ENCODE peak calls at places on chromosomes 5 and 9, in four cellular contexts. N is endothelial cell of umbilical vein, F is WTC11, W is K562. A is an unnamed sample.

GRCh38 chr5:112109331-112109993 is 309.6 kb downstream of the EPB41L4A start:
- DNase-seq in N (no peak), F (peak), W (no peak), A (no peak)

GRCh38 chr5:110785356-110785755 is 46.5 kb downstream of the SLC25A46 start:
- DNase-seq in N (no peak), F (no peak), W (no peak), A (no peak)

GRCh38 chr5:123450641-123451421 is 27.6 kb upstream of the CEP120 start:
- DNase-seq in N (peak), F (no peak), W (no peak), A (no peak)

GRCh38 chr9:112135706-112136105 is 39.4 kb downstream of the SUSD1 start:
- DNase-seq in N (no peak), F (no peak), W (no peak), A (no peak)

GRCh38 chr9:120783611-120784047 is 9.6 kb downstream of the FBXW2 start:
- DNase-seq in N (no peak), F (no peak), W (no peak), A (peak)

GRCh38 chr9:27033815-27034403 is 28.4 kb upstream of the LRRC19 start:
- DNase-seq in N (peak), F (peak), W (peak), A (peak)

GRCh38 chr9:127049044-127049443 is 73.4 kb downstream of the ANGPTL2 start:
- DNase-seq in N (peak), F (no peak), W (no peak), A (peak)

GRCh38 chr5:173682313-173682712 is 65.9 kb upstream of the BOD1 start:
- DNase-seq in N (no peak), F (no peak), W (no peak), A (no peak)

GRCh38 chr5:170168797-170169196 is 63.1 kb downstream of the FOXI1 start:
- DNase-seq in N (no peak), F (no peak), W (no peak), A (no peak)

GRCh38 chr9:21056931-21057330 is 20.8 kb downstream of the IFNB1 start:
- DNase-seq in N (no peak), F (no peak), W (no peak), A (no peak)

GRCh38 chr5:11319851-11320580 is 559.0 kb upstream of the DAP start:
- DNase-seq in N (no peak), F (no peak), W (no peak), A (no peak)

GRCh38 chr9:128159073-128159783 is 837 bp upstream of the BBLN start:
- DNase-seq in N (no peak), F (no peak), W (peak), A (no peak)

GRCh38 chr9:133979921-133980863 is 11.9 kb downstream of the VAV2 start:
- DNase-seq in N (no peak), F (peak), W (no peak), A (no peak)

GRCh38 chr5:151253604-151253948 is 591 bp downstream of the GM2A start:
- DNase-seq in N (no peak), F (no peak), W (no peak), A (no peak)

GRCh38 chr5:36751881-36752280 is 124.7 kb upstream of the NIPBL start:
- DNase-seq in N (no peak), F (peak), W (no peak), A (no peak)

GRCh38 chr5:169735913-169736312 is 98.8 kb downstream of the DOCK2 start:
- DNase-seq in N (no peak), F (no peak), W (no peak), A (no peak)

GRCh38 chr5:22754155-22754554 is 99.0 kb downstream of the CDH12 start:
- DNase-seq in N (no peak), F (no peak), W (no peak), A (no peak)

GRCh38 chr5:71621268-71621667 is 34.1 kb downstream of the MCCC2 start:
- DNase-seq in N (no peak), F (no peak), W (no peak), A (no peak)

GRCh38 chr5:72210913-72211670 is 103.8 kb downstream of the MAP1B start:
- DNase-seq in N (peak), F (no peak), W (no peak), A (peak)

GRCh38 chr5:66144799-66145390 is 795 bp downstream of the SREK1 start:
- DNase-seq in N (peak), F (no peak), W (no peak), A (peak)

GRCh38 chr9:108058137-108058779 is 568.7 kb upstream of the KLF4 start:
- DNase-seq in N (no peak), F (no peak), W (no peak), A (no peak)

GRCh38 chr5:173563246-173563645 is 53.2 kb downstream of the BOD1 start:
- DNase-seq in N (no peak), F (no peak), W (no peak), A (no peak)

GRCh38 chr5:138542120-138542955 is 698 bp downstream of the ETF1 start:
- DNase-seq in N (peak), F (no peak), W (peak), A (no peak)

GRCh38 chr9:93053781-93054331 is 4.6 kb upstream of the SUSD3 start:
- DNase-seq in N (no peak), F (no peak), W (no peak), A (no peak)
- TF ChIP-seq JUN in N (no peak), F (no peak), W (no peak), A (no peak)

GRCh38 chr9:35555881-35556280 is 49.2 kb upstream of the TESK1 start:
- DNase-seq in N (no peak), F (no peak), W (no peak), A (no peak)

GRCh38 chr9:35557330-35557729 is 47.7 kb upstream of the TESK1 start:
- DNase-seq in N (no peak), F (no peak), W (no peak), A (no peak)

GRCh38 chr9:35556781-35557180 is 48.3 kb upstream of the TESK1 start:
- DNase-seq in N (no peak), F (no peak), W (no peak), A (no peak)

GRCh38 chr9:35559792-35560530 is 45.1 kb upstream of the TESK1 start:
- DNase-seq in N (no peak), F (no peak), W (no peak), A (no peak)

GRCh38 chr9:35558185-35558584 is 46.9 kb upstream of the TESK1 start:
- DNase-seq in N (no peak), F (no peak), W (no peak), A (no peak)
- TF ChIP-seq JUN in N (no peak), F (no peak), W (no peak), A (no peak)

DNA sequence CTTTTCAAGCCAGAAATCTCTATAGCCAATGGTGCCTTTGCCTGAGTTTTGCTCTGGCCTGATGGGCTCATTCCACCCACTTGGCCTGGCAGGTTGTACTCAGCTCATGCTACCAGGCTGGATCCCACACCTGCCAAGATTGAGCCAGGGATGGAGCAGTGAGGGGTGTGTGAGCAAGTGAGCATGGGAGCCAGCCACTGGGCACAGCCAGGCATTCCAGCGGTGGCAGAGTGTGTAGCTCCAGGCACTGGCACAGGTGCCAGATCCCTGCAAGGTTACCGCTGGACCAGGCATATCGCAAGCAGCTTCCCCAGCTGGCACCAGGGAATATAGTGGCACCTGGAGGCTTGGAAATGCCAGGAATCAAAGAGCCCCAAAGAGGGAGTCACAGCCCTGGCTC is 2395.6 kb upstream of the C9orf72 start:
- DNase-seq in N (no peak), F (no peak), W (no peak), A (no peak)
- TF ChIP-seq JUN in N (no peak), F (no peak), W (no peak), A (no peak)

DNA sequence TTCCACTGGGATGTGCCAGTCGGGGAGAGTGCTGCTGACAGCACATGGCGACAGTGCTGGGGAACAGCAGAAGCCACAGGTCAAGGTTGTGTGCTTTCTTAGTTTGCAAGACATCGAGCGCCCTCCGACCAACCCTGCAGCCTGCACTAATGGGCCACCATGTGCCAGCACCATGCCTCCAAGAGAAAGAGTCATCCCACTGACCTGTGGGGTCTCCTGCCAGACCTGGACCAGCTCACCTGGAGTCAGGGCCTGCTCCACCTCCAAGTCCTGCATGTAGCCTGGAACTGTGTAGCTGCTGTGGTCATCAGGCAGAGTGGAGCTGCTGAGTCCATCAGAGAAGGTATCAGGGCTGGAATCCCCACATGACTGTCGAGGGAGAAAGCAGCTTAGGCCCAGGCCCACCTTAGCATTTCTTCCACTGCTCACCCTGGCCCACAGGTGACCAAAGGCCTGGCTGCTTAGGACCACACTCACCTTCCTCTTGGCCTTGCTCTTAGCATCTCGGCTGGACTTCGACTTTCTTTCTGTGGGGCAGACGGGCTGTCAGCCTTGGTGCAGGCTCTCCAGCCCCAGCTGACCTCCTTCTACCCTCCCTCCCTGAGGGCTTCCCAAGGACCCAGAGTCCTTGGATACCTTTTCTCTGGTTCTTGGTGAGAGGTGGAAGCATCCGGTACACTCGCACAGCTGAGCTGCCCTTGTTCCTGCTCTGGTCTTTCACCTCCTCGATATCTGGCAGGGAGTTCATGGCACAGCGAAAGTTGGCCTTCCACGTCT is 4.1 kb downstream of the IRF1 start:
- DNase-seq in N (no peak), F (no peak), W (no peak), A (no peak)
- TF ChIP-seq JUN in N (no peak), F (no peak), W (no peak), A (no peak)

GRCh38 chr9:15606667-15607472 is 54.0 kb downstream of the CCDC171 start:
- DNase-seq in N (peak), F (no peak), W (peak), A (peak)
- TF ChIP-seq JUN in N (peak), F (no peak), W (no peak), A (no peak)